ENCODE peak calls at places on chromosomes 5 and 9, in five cellular contexts. G, X, C, Q and E are unnamed samples.

GRCh38 chr5:179228341-179229121 is 116.7 kb downstream of the ADAMTS2 start:
- DNase-seq in Q (no peak), C (no peak), G (no peak), X (no peak), E (no peak)

GRCh38 chr9:119009253-119009652 is 360.0 kb downstream of the BRINP1 start:
- DNase-seq in Q (peak; percentile 32), X (no peak), G (no peak), C (no peak), E (no peak)

GRCh38 chr5:359301-359897 is 37.9 kb downstream of the AHRR start:
- DNase-seq in Q (no peak), G (no peak), C (no peak), X (no peak), E (no peak)

GRCh38 chr5:69288069-69288468 is 44.5 kb downstream of the CCDC125 start:
- DNase-seq in C (no peak), X (no peak), G (no peak), Q (no peak), E (no peak)

GRCh38 chr5:135212361-135213033 is 178.5 kb upstream of the PITX1 start:
- DNase-seq in G (no peak), Q (no peak), C (no peak), X (peak; percentile 18), E (peak; percentile 22)

GRCh38 chr9:137031904-137032639 is at the start of gene FUT7:
- DNase-seq in G (no peak), Q (no peak), X (no peak), C (no peak), E (no peak)

GRCh38 chr9:130180516-130180915 is 8.3 kb downstream of the NCS1 start:
- DNase-seq in G (no peak), X (no peak), C (no peak), Q (no peak), E (no peak)

GRCh38 chr5:162067651-162068411 is at the start of gene GABRG2:
- DNase-seq in Q (no peak), X (no peak), G (no peak), C (peak; percentile 0), E (no peak)

GRCh38 chr5:50975840-50976239 is 309.4 kb downstream of the PARP8 start:
- DNase-seq in X (no peak), G (no peak), Q (peak; percentile 81), C (no peak), E (no peak)

GRCh38 chr5:82720764-82721163 is 356.4 kb downstream of the TMEM167A start:
- DNase-seq in Q (no peak), X (no peak), G (no peak), C (no peak), E (no peak)

GRCh38 chr9:27524236-27524635 is at the start of gene IFNK:
- DNase-seq in Q (no peak), X (no peak), C (no peak), G (no peak), E (no peak)

GRCh38 chr5:149488645-149489306 is 62.5 kb downstream of the CSNK1A1 start:
- DNase-seq in C (no peak), G (no peak), X (no peak), Q (no peak), E (peak; percentile 48)

GRCh38 chr9:75903785-75904360 is 13.4 kb downstream of the PCSK5 start:
- DNase-seq in C (no peak), Q (no peak), G (no peak), X (no peak), E (no peak)

GRCh38 chr5:39518516-39518915 is 93.7 kb upstream of the DAB2 start:
- DNase-seq in C (peak; percentile 76), X (no peak), Q (no peak), G (no peak), E (no peak)

GRCh38 chr5:75055727-75056144 is 3.4 kb upstream of the GCNT4 start:
- DNase-seq in C (no peak), X (no peak), Q (no peak), G (no peak), E (no peak)

GRCh38 chr5:133995903-133996563 is 8.7 kb downstream of the VDAC1 start:
- DNase-seq in X (no peak), C (no peak), G (no peak), Q (no peak), E (no peak)

GRCh38 chr5:133994990-133995333 is 9.8 kb downstream of the VDAC1 start:
- DNase-seq in G (no peak), C (no peak), Q (no peak), X (no peak), E (no peak)

GRCh38 chr5:133994297-133994989 is 10.3 kb downstream of the VDAC1 start:
- DNase-seq in G (no peak), Q (no peak), C (no peak), X (no peak), E (no peak)

GRCh38 chr5:133996683-133997252 is 8.0 kb downstream of the VDAC1 start:
- DNase-seq in X (no peak), C (no peak), G (no peak), Q (no peak), E (no peak)

GRCh38 chr5:133995341-133995740 is 9.4 kb downstream of the VDAC1 start:
- DNase-seq in X (no peak), G (no peak), C (no peak), Q (no peak), E (no peak)
- H3K4me3 ChIP-seq in X (no peak overlapping the region), G (no peak overlapping the region), C (no peak overlapping the region), Q (no peak overlapping the region), E (no peak overlapping the region)

GRCh38 chr5:134119720-134120119 is 5.2 kb downstream of the TCF7 start:
- DNase-seq in C (no peak), Q (no peak), X (no peak), G (no peak), E (no peak)
- TF ChIP-seq CTCF in C (no peak), Q (no peak), X (no peak), G (no peak), E (no peak)

GRCh38 chr5:160036243-160036642 is 27.3 kb downstream of the TTC1 start:
- DNase-seq in X (no peak), G (no peak), C (no peak), Q (no peak), E (no peak)

GRCh38 chr5:160042674-160043073 is 33.7 kb downstream of the TTC1 start:
- DNase-seq in C (no peak), Q (no peak), G (no peak), X (no peak), E (no peak)

GRCh38 chr5:160036884-160037283 is 27.9 kb downstream of the TTC1 start:
- DNase-seq in Q (no peak), X (no peak), C (no peak), G (no peak), E (no peak)

GRCh38 chr5:160040471-160040835 is 31.5 kb downstream of the TTC1 start:
- DNase-seq in C (no peak), Q (no peak), G (no peak), X (no peak), E (no peak)

GRCh38 chr5:160039810-160040470 is 31.0 kb downstream of the TTC1 start:
- DNase-seq in C (no peak), Q (no peak), G (no peak), X (no peak), E (no peak)
- H3K27ac ChIP-seq in C (no peak overlapping the region), Q (no peak overlapping the region), G (no peak overlapping the region), X (no peak overlapping the region), E (no peak overlapping the region)

DNA sequence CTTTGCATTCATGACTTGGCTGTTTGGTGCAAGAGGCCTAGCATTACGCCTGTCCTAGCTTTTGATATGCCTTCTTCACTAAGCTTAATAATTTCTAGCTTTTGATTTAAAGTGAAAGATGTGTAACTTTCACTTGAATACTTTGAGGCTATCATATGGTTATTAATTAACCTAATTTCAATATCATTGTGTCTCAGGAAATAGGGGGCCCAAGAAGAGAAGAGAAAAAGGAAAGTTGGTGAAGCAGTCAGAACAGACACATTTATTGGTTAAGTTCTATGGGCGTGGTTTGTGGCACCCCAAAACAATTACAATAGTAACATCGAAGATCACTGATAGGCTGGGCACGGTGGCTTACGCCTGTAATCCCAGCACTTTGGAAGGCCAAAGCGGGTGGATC is 40.9 kb upstream of the F2RL2 start:
- DNase-seq in G (no peak), Q (no peak), C (no peak), X (no peak), E (no peak)
- H3K4me3 ChIP-seq in G (no peak overlapping the region), Q (no peak overlapping the region), C (no peak overlapping the region), X (no peak overlapping the region), E (no peak overlapping the region)

GRCh38 chr9:99352786-99353185 is 130.7 kb downstream of the SEC61B start:
- DNase-seq in G (no peak), Q (no peak), C (no peak), X (no peak), E (no peak)
- TF ChIP-seq CTCF in G (no peak), Q (no peak), C (no peak), X (no peak), E (no peak)

GRCh38 chr9:111897831-111898144 is 1.2 kb downstream of the UGCG start:
- DNase-seq in C (peak; percentile 39), G (no peak), X (no peak), Q (peak; percentile 50), E (no peak)
- H3K27ac ChIP-seq in C (peak overlapping the region; percentile 84), G (peak overlapping the region; percentile 97), X (peak overlapping the region; percentile 96), Q (peak overlapping the region; percentile 61), E (peak overlapping the region; percentile 90)

DNA sequence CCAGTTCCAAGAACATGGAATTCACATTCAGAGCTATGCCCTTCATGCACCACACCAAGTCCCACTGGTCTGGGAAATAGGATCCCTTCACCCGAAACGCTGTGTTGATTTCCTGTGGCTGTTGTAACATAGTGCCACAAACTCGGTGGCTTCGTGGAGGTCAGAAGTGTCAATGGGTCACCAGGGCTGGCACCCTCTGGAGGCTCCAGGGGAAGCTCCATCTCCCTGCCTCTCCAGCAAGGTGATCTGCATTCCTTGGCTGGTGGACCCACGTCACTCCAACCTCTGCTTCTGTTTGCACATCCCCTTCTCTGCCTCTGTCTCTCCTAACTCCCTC is 28.9 kb upstream of the ALDH1B1 start:
- DNase-seq in Q (no peak), G (no peak), X (no peak), C (no peak), E (no peak)
- H3K4me3 ChIP-seq in Q (no peak overlapping the region), G (no peak overlapping the region), X (no peak overlapping the region), C (no peak overlapping the region), E (no peak overlapping the region)